ENCODE peak calls at places on chromosomes 12 and 14, in four cellular contexts. B is heart right ventricle, Q is endothelial cell, K is AG09309. V is an unnamed sample.

GRCh38 chr12:76866726-76867125 is 12.1 kb downstream of the CSRP2 start:
- DNase-seq in B (no peak), Q (no peak), K (peak; percentile 43), V (no peak)

GRCh38 chr14:69077841-69078240 is 75.1 kb downstream of the DCAF5 start:
- DNase-seq in B (no peak), Q (no peak), K (no peak), V (no peak)

GRCh38 chr12:80472912-80473500 is 29.0 kb downstream of the PTPRQ start:
- DNase-seq in B (no peak), Q (no peak), K (peak; percentile 49), V (peak; percentile 29)

GRCh38 chr14:68181395-68182326 is 362.1 kb downstream of the RAD51B start:
- DNase-seq in B (no peak), Q (no peak), K (no peak), V (peak; percentile 10)

GRCh38 chr12:59321278-59321677 is 274.6 kb upstream of the SLC16A7 start:
- DNase-seq in B (no peak), Q (no peak), K (no peak), V (no peak)

GRCh38 chr12:6949063-6949594 is 2.0 kb upstream of the PTPN6 start:
- DNase-seq in B (peak; percentile 9), Q (no peak), K (no peak), V (no peak)

GRCh38 chr14:52827426-52827825 is 36.0 kb upstream of the GNPNAT1 start:
- DNase-seq in B (no peak), Q (no peak), K (no peak), V (no peak)

GRCh38 chr12:18808221-18808620 is 70.3 kb downstream of the CAPZA3 start:
- DNase-seq in B (no peak), Q (no peak), K (no peak), V (no peak)

GRCh38 chr14:80784824-80785223 is 156.7 kb downstream of the CEP128 start:
- DNase-seq in B (no peak), Q (no peak), K (peak; percentile 29), V (no peak)
- TF ChIP-seq CTCF in B (no peak), Q (no peak), K (peak; percentile 54), V (no peak)

GRCh38 chr12:693937-694533 is 30.8 kb upstream of the NINJ2 start:
- DNase-seq in B (no peak), Q (no peak), K (no peak), V (no peak)
- TF ChIP-seq CTCF in B (no peak), Q (no peak), K (no peak), V (no peak)

DNA sequence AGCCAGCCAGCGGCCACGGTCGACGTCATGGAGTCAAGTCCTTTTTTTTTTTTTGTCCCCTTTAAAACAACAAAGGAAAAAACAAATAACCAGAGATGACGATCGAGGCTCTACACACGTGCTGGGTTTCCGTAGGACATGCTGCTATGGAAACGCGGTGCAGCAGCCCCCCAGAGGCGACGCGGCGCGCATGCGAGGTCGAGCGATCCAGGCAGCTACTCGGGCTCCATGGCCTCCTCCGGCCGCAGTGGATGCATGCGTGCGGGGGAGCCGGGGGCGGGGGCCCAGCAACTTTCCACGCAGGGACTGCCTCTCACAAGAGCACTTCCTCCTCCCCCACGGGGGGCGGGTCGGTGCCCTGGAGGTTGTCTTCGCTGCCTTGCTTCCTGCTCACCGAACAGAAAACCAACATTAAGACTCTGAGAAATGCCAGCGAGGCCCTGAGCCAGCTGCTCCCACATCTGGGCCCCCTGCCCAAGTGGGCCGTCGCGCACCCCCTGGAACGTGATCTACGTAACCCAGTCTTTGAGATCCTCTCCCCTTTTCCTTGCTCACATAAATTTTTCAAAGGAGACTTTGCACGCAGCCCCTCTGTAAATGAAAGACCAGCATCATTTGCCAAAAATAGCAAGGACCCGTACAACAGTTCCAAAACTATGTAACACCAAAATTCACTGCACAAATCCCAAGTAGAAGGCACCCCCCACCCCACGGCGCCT is 30.7 kb downstream of the P2RX4 start:
- DNase-seq in B (peak; percentile 79), Q (no peak), K (no peak), V (peak; percentile 67)
- TF ChIP-seq CTCF in B (no peak), Q (no peak), K (no peak), V (no peak)

DNA sequence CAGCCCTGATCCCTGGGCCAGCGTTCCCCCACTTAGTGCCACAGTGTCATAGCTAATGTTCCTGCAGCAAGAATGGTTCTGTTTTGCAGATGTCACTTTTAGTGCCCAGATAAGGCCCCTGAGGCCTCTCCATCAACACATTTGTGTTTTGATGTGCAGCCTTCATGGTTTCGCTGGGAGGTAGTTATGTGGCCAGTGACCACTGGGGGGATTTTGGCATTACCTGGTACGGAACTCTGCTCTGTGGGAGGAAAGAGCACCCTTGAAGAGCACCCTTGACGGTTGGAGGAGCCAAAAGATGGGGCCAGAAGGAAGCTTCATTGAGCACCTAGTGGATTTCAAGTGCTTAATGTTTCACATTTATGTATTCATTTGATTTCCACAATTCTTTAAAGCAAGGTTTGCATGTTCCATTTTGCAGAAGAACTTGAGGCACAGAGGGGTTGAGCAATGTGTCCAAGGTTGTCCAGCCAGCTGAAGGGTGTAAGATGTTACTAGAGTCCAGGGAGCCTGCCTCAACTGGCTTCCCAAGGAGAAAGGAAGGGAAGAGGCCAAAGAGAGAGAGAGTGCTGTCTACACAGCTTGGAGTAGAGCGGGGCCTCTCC is 13.0 kb downstream of the SERPINA11 start:
- DNase-seq in B (no peak), Q (no peak), K (no peak), V (no peak)
- TF ChIP-seq CTCF in B (no peak), Q (no peak), K (no peak), V (no peak)

DNA sequence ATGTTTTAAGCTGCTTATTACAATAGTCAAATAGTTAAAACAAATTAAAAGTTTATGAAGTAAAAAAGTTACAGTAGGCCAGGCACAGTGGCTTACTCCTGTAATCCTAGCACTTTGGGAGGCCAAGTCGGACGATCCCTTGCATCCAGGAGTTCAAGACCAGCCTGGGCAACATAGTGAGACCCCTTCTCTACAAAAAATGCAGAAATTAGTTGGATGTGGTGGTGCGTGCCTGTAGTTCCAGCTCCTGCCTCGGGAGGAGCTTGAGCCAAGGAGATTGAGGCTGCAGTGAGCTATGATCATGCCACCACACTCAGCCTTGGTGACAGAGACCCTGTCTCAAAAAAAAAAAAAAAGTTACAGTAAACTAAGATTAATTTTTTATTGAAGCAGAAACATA is 142.6 kb downstream of the MIPOL1 start:
- DNase-seq in B (no peak), Q (no peak), K (no peak), V (no peak)
- TF ChIP-seq CTCF in B (no peak), Q (no peak), K (no peak), V (no peak)